ENCODE peak calls at places on chromosomes 2 and 18, in ten cellular contexts. K is keratinocyte; L is Caco-2; Z is pancreas; Y is left lung; B is PC-3; X is neural progenitor cell; F is uterus; W is colonic mucosa; J is CD8-positive, alpha-beta T cell. Q is an unnamed sample.

GRCh38 chr18:21599585-21600525 is 649 bp downstream of the ESCO1 start:
- DNase-seq in K (no peak), L (peak; percentile 85), Z (peak; percentile 89), Y (no peak), B (peak; percentile 45), X (peak; percentile 87), F (no peak), W (peak; percentile 62), J (no peak), Q (peak; percentile 45)

GRCh38 chr2:121904656-121905055 is 149.2 kb downstream of the TSN start:
- DNase-seq in K (no peak), L (no peak), Z (no peak), Y (no peak), B (no peak), X (no peak), F (no peak), W (no peak), J (no peak), Q (no peak)

GRCh38 chr2:135826561-135826960 is 10.4 kb downstream of the LCT start:
- DNase-seq in K (no peak), L (no peak), Z (no peak), Y (no peak), B (no peak), X (peak; percentile 60), F (no peak), W (no peak), J (no peak), Q (no peak)

GRCh38 chr2:238166391-238167343 is 7.9 kb downstream of the ERFE start:
- DNase-seq in K (no peak), L (no peak), Z (peak; percentile 58), Y (no peak), B (no peak), X (no peak), F (no peak), W (no peak), J (no peak), Q (no peak)

GRCh38 chr2:235898766-235899165 is 269.4 kb downstream of the GBX2 start:
- DNase-seq in K (no peak), L (no peak), Z (no peak), Y (no peak), B (no peak), X (no peak), F (no peak), W (no peak), J (no peak), Q (no peak)

GRCh38 chr2:132519566-132519965 is 103.0 kb downstream of the GPR39 start:
- DNase-seq in K (no peak), L (no peak), Z (no peak), Y (no peak), B (no peak), X (no peak), F (no peak), W (no peak), J (no peak), Q (no peak)

GRCh38 chr18:26875040-26875654 is 9.6 kb upstream of the AQP4 start:
- DNase-seq in K (no peak), L (no peak), Z (no peak), Y (no peak), B (no peak), X (no peak), F (no peak), W (no peak), J (no peak), Q (no peak)

GRCh38 chr2:86256300-86256699 is 57.0 kb downstream of the MRPL35 start:
- DNase-seq in K (no peak), L (no peak), Z (no peak), Y (no peak), B (no peak), X (no peak), F (no peak), W (no peak), J (no peak), Q (no peak)

GRCh38 chr18:7303306-7303705 is 72.4 kb downstream of the LRRC30 start:
- DNase-seq in K (no peak), L (no peak), Z (no peak), Y (no peak), B (peak; percentile 17), X (no peak), F (no peak), W (no peak), J (no peak), Q (no peak)

GRCh38 chr2:91442246-91442905 is 2750.9 kb downstream of the RPIA start:
- DNase-seq in K (no peak), L (no peak), Z (peak; percentile 81), Y (peak; percentile 31), B (peak; percentile 1), X (peak; percentile 2), F (no peak), W (peak; percentile 18), J (peak; percentile 9), Q (peak; percentile 26)

GRCh38 chr18:78972385-78972918 is 7.2 kb upstream of the SALL3 start:
- DNase-seq in K (no peak), L (no peak), Z (no peak), Y (no peak), B (no peak), X (no peak), F (no peak), W (no peak), J (no peak), Q (no peak)

GRCh38 chr18:78974115-78974740 is 5.4 kb upstream of the SALL3 start:
- DNase-seq in K (no peak), L (no peak), Z (no peak), Y (no peak), B (no peak), X (peak; percentile 62), F (no peak), W (no peak), J (no peak), Q (no peak)

GRCh38 chr18:78972930-78973331 is 6.7 kb upstream of the SALL3 start:
- DNase-seq in K (no peak), L (no peak), Z (no peak), Y (no peak), B (no peak), X (peak; percentile 29), F (no peak), W (no peak), J (no peak), Q (no peak)

GRCh38 chr18:78975282-78975681 is 4.3 kb upstream of the SALL3 start:
- DNase-seq in K (no peak), L (no peak), Z (no peak), Y (no peak), B (no peak), X (peak; percentile 18), F (no peak), W (no peak), J (no peak), Q (no peak)

GRCh38 chr18:78973357-78974083 is 6.1 kb upstream of the SALL3 start:
- DNase-seq in K (no peak), L (no peak), Z (no peak), Y (no peak), B (no peak), X (peak; percentile 25), F (no peak), W (no peak), J (no peak), Q (no peak)
- H3K9me3 ChIP-seq in K (no peaks in the 10 kb centered on the region), L (no peaks in the 10 kb centered on the region), Z (no peaks in the 10 kb centered on the region), Y (no peaks in the 10 kb centered on the region), B (no peaks in the 10 kb centered on the region), X (no peaks in the 10 kb centered on the region), F (no peaks in the 10 kb centered on the region), W (no peaks in the 10 kb centered on the region), J (no peaks in the 10 kb centered on the region), Q (no peaks in the 10 kb centered on the region)

GRCh38 chr18:79928563-79928960 is 22.9 kb downstream of the SLC66A2 start:
- DNase-seq in K (no peak), L (no peak), Z (peak; percentile 44), Y (peak; percentile 16), B (no peak), X (no peak), F (peak; percentile 5), W (no peak), J (no peak), Q (no peak)
- H3K9me3 ChIP-seq in K (peaks cover 7% of the 10 kb centered on the region), L (no peaks in the 10 kb centered on the region), Z (no peaks in the 10 kb centered on the region), Y (peaks cover 55% of the 10 kb centered on the region), B (peaks cover 19% of the 10 kb centered on the region), X (peaks cover 26% of the 10 kb centered on the region), F (peaks cover 40% of the 10 kb centered on the region), W (no peaks in the 10 kb centered on the region), J (peaks cover 16% of the 10 kb centered on the region), Q (peaks cover 18% of the 10 kb centered on the region)

DNA sequence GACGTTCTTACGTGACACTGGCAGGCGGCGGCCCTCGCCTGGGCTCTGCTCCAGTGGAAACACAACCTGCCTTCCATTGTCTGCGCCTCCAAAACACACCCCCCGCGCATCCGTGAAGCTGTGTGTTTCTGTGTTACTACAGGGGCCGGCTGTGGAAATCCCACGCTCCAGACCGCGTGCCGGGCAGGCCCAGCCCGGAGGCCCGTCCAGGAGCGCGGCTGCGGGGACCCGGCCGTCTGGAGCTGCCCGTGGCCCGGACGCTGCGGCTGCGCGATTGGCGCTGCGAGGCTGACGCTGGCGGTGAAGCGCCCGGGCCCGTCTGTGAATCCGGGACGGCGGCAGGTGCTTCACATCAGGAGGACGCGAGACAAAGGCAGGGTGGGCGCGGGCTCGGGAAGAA is 670.3 kb upstream of the SALL3 start:
- DNase-seq in K (no peak), L (no peak), Z (no peak), Y (no peak), B (no peak), X (no peak), F (no peak), W (no peak), J (no peak), Q (no peak)
- H3K9me3 ChIP-seq in K (peaks cover 17% of the 10 kb centered on the region), L (no peaks in the 10 kb centered on the region), Z (no peaks in the 10 kb centered on the region), Y (no peaks in the 10 kb centered on the region), B (no peaks in the 10 kb centered on the region), X (no peaks in the 10 kb centered on the region), F (no peaks in the 10 kb centered on the region), W (no peaks in the 10 kb centered on the region), J (no peaks in the 10 kb centered on the region), Q (no peaks in the 10 kb centered on the region)

GRCh38 chr2:1170241-1170640 is 219.6 kb downstream of the SNTG2 start:
- DNase-seq in K (no peak), L (no peak), Z (no peak), Y (no peak), B (no peak), X (no peak), F (no peak), W (no peak), J (no peak), Q (no peak)

GRCh38 chr2:1169291-1169949 is 218.8 kb downstream of the SNTG2 start:
- DNase-seq in K (no peak), L (no peak), Z (no peak), Y (no peak), B (no peak), X (no peak), F (no peak), W (no peak), J (no peak), Q (no peak)

GRCh38 chr2:1173528-1173927 is 222.9 kb downstream of the SNTG2 start:
- DNase-seq in K (no peak), L (no peak), Z (no peak), Y (no peak), B (no peak), X (peak; percentile 24), F (no peak), W (no peak), J (no peak), Q (no peak)

GRCh38 chr2:1168856-1169255 is 218.2 kb downstream of the SNTG2 start:
- DNase-seq in K (no peak), L (no peak), Z (no peak), Y (no peak), B (no peak), X (no peak), F (no peak), W (no peak), J (no peak), Q (no peak)

DNA sequence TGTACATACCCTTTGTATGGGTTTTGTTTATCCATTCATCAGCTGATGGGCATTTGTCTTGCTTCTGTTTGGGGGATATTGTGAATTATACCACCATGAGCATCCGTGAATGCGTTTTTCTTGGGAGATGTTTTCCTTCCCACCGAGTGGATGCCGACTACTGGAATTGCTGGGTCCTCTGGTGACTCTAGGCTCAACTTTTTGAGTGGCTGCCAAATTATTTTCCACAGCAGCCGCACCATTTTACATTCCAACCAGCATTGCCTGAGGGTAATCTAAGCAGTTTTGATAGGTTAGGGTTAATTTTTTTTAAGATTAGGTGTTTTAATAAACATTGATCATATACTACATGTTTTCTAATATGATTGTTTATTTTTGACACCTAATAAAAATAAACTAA is 220.1 kb downstream of the SNTG2 start:
- DNase-seq in K (no peak), L (no peak), Z (no peak), Y (no peak), B (no peak), X (no peak), F (no peak), W (no peak), J (no peak), Q (no peak)
- H3K9me3 ChIP-seq in K (no peaks in the 10 kb centered on the region), L (no peaks in the 10 kb centered on the region), Z (no peaks in the 10 kb centered on the region), Y (no peaks in the 10 kb centered on the region), B (no peaks in the 10 kb centered on the region), X (peaks cover 9% of the 10 kb centered on the region), F (no peaks in the 10 kb centered on the region), W (no peaks in the 10 kb centered on the region), J (no peaks in the 10 kb centered on the region), Q (no peaks in the 10 kb centered on the region)

Q was measured in T-helper 17 cell.